ENCODE peak calls at places on chromosomes 2 and 18, in seven cellular contexts. R is sigmoid colon, K is stomach, Z is K562, Y is transverse colon, T is GM12878, G is SK-N-SH. J is an unnamed sample.

GRCh38 chr2:194765723-194766122 is 891.3 kb upstream of the SLC39A10 start:
- DNase-seq in R (no peak), K (no peak), Z (no peak), Y (no peak), T (no peak), G (no peak), J (no peak)

GRCh38 chr2:101012706-101013181 is 10.7 kb downstream of the RPL31 start:
- DNase-seq in R (no peak), K (no peak), Z (peak), Y (peak), T (no peak), G (peak), J (no peak)

GRCh38 chr2:105454801-105455485 is 56.1 kb upstream of the FHL2 start:
- DNase-seq in R (no peak), K (peak), Z (peak), Y (peak), T (peak), G (no peak), J (no peak)

GRCh38 chr2:1446281-1446680 is 33.0 kb downstream of the TPO start:
- DNase-seq in R (no peak), K (no peak), Z (no peak), Y (no peak), T (no peak), G (no peak), J (no peak)

GRCh38 chr2:128444044-128444771 is 125.5 kb upstream of the HS6ST1 start:
- DNase-seq in R (peak), K (peak), Z (no peak), Y (no peak), T (no peak), G (peak), J (peak)

GRCh38 chr18:58657081-58657480 is 14.2 kb upstream of the MALT1 start:
- DNase-seq in R (no peak), K (no peak), Z (no peak), Y (no peak), T (no peak), G (no peak), J (peak)

GRCh38 chr2:28273751-28274150 is 118.9 kb upstream of the FOSL2 start:
- DNase-seq in R (no peak), K (peak), Z (no peak), Y (peak), T (no peak), G (no peak), J (no peak)

GRCh38 chr2:83071352-83071751 is 1387.7 kb downstream of the SUCLG1 start:
- DNase-seq in R (no peak), K (no peak), Z (no peak), Y (no peak), T (no peak), G (no peak), J (no peak)

GRCh38 chr2:27087823-27088410 is 1.3 kb downstream of the KHK start:
- DNase-seq in R (no peak), K (no peak), Z (no peak), Y (no peak), T (no peak), G (no peak), J (no peak)

GRCh38 chr2:188089896-188090295 is 201.8 kb upstream of the GULP1 start:
- DNase-seq in R (no peak), K (no peak), Z (no peak), Y (no peak), T (no peak), G (no peak), J (no peak)

GRCh38 chr2:236994361-236994760 is 91.3 kb upstream of the COPS8 start:
- DNase-seq in R (no peak), K (no peak), Z (no peak), Y (no peak), T (no peak), G (no peak), J (no peak)

GRCh38 chr18:57561728-57562423 is 24.6 kb downstream of the FECH start:
- DNase-seq in R (no peak), K (no peak), Z (peak), Y (no peak), T (no peak), G (peak), J (no peak)

GRCh38 chr18:74115046-74115445 is 32.6 kb downstream of the FBXO15 start:
- DNase-seq in R (no peak), K (no peak), Z (no peak), Y (no peak), T (no peak), G (no peak), J (peak)

GRCh38 chr2:128714861-128715312 is 396.2 kb upstream of the HS6ST1 start:
- DNase-seq in R (no peak), K (no peak), Z (no peak), Y (no peak), T (no peak), G (no peak), J (peak)

GRCh38 chr18:37258819-37259218 is 306.8 kb downstream of the CELF4 start:
- DNase-seq in R (no peak), K (no peak), Z (no peak), Y (no peak), T (no peak), G (no peak), J (no peak)
- TF ChIP-seq CTCF in R (no peak), K (no peak), Z (no peak), Y (no peak), T (no peak), G (no peak), J (no peak)

GRCh38 chr2:190488516-190489220 is 45.9 kb downstream of the NEMP2 start:
- DNase-seq in R (no peak), K (no peak), Z (no peak), Y (no peak), T (no peak), G (no peak), J (no peak)

GRCh38 chr2:190489475-190489874 is 45.0 kb downstream of the NEMP2 start:
- DNase-seq in R (no peak), K (no peak), Z (no peak), Y (no peak), T (no peak), G (no peak), J (no peak)

GRCh38 chr2:190490502-190490901 is 44.0 kb downstream of the NEMP2 start:
- DNase-seq in R (no peak), K (no peak), Z (no peak), Y (no peak), T (no peak), G (no peak), J (no peak)

GRCh38 chr2:190497428-190497827 is 37.1 kb downstream of the NEMP2 start:
- DNase-seq in R (no peak), K (no peak), Z (no peak), Y (no peak), T (no peak), G (no peak), J (no peak)

GRCh38 chr2:190493095-190493494 is 41.4 kb downstream of the NEMP2 start:
- DNase-seq in R (no peak), K (no peak), Z (no peak), Y (no peak), T (no peak), G (no peak), J (no peak)
- TF ChIP-seq POLR2AphosphoS5 in R (no peak), K (no peak), Z (no peak), Y (no peak), T (no peak), G (no peak), J (no peak)

DNA sequence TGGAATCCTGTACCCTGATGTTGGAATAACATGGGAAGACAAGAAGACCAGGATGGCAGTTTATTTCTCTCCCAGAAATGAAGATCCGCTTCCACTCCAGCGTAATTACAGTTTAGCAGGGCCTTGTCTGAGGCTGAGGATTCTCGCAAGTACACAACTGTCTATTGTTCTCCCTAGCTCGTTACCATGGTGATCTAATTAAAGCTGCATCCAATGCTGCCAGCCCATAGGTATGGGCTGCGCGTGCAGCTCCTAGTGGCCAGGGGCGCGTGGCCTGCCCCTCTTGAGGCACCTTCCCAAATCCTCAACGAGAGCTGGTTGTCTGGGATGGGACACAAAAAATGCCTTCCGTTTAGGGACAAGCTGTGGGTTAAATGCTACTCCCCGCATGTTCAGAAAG is 344.9 kb downstream of the CYRIA start:
- DNase-seq in R (no peak), K (no peak), Z (no peak), Y (no peak), T (no peak), G (no peak), J (no peak)
- TF ChIP-seq EP300 in R (no peak), K (no peak), Z (no peak), Y (no peak), T (no peak), G (no peak), J (no peak)

GRCh38 chr18:63505566-63506335 is 29.0 kb downstream of the SERPINB5 start:
- DNase-seq in R (no peak), K (no peak), Z (peak), Y (peak), T (no peak), G (peak), J (no peak)
- TF ChIP-seq CTCF in R (peak), K (peak), Z (peak), Y (peak), T (peak), G (peak), J (no peak)